ENCODE peak calls at places on chromosomes 4 and X, in eight cellular contexts. C is osteoblast, W is fibroblast of the aortic adventitia, S is thyroid gland, Q is fibroblast of lung, D is GM23338, K is stomach, X is choroid plexus epithelial cell. Y is an unnamed sample.

GRCh38 chrX:30865020-30865419 is 24.0 kb downstream of the TAB3 start:
- DNase-seq in Q (no peak), W (no peak), K (no peak), C (no peak), S (peak; percentile 39), X (peak; percentile 20), D (peak; percentile 72), Y (no peak)

GRCh38 chrX:69065451-69065850 is 99.8 kb downstream of the PJA1 start:
- DNase-seq in S (no peak), W (peak; percentile 13), C (peak; percentile 90), X (peak; percentile 24), K (peak; percentile 7), Q (no peak), D (no peak), Y (no peak)

GRCh38 chr4:155960522-155960921 is 6.9 kb upstream of the CTSO start:
- DNase-seq in Q (peak; percentile 68), S (no peak), C (peak; percentile 31), K (no peak), X (peak; percentile 34), W (peak; percentile 52), D (no peak), Y (no peak)

GRCh38 chr4:3042226-3042625 is 32.1 kb downstream of the HTT-AS start:
- DNase-seq in W (no peak), X (no peak), D (no peak), K (no peak), Q (no peak), S (no peak), C (peak; percentile 62), Y (no peak)

GRCh38 chr4:185775792-185776555 is 36.0 kb downstream of the SORBS2 start:
- DNase-seq in S (no peak), Q (no peak), K (no peak), X (no peak), C (peak; percentile 45), D (no peak), W (no peak), Y (no peak)

GRCh38 chr4:153731239-153731638 is 28.6 kb downstream of the RNF175 start:
- DNase-seq in X (peak; percentile 47), Q (peak; percentile 88), S (no peak), K (no peak), C (peak; percentile 75), D (no peak), W (peak; percentile 89), Y (no peak)

GRCh38 chrX:67100031-67100884 is 443.6 kb upstream of the AR start:
- DNase-seq in Q (no peak), C (no peak), S (no peak), X (no peak), W (no peak), K (no peak), D (no peak), Y (no peak)

GRCh38 chrX:73581002-73581628 is 18.1 kb downstream of the CHIC1 start:
- DNase-seq in C (no peak), S (no peak), W (no peak), D (no peak), Q (no peak), K (no peak), X (peak; percentile 10), Y (no peak)

GRCh38 chr4:84482564-84483563 is 16.2 kb downstream of the NKX6-1 start:
- DNase-seq in C (peak; percentile 67), D (peak; percentile 94), Q (no peak), X (peak; percentile 52), S (peak; percentile 33), W (no peak), K (no peak), Y (no peak)

GRCh38 chr4:153374471-153374870 is 30.0 kb downstream of the MND1 start:
- DNase-seq in X (no peak), D (no peak), C (no peak), W (peak; percentile 35), K (no peak), S (no peak), Q (no peak), Y (no peak)

GRCh38 chrX:10017866-10018265 is 50.7 kb downstream of the CLDN34 start:
- DNase-seq in Q (peak; percentile 56), D (peak; percentile 40), X (peak; percentile 85), K (no peak), C (peak; percentile 84), W (peak; percentile 64), S (no peak), Y (no peak)

GRCh38 chrX:103373581-103373980 is 2.8 kb upstream of the BEX3 start:
- DNase-seq in D (no peak), W (no peak), K (no peak), Q (no peak), C (no peak), S (no peak), X (peak; percentile 27), Y (no peak)

GRCh38 chr4:186724861-186725419 is 1.3 kb upstream of the FAT1 start:
- DNase-seq in X (peak; percentile 58), S (peak; percentile 44), K (no peak), W (peak; percentile 31), D (no peak), C (peak; percentile 78), Q (peak; percentile 46), Y (no peak)

GRCh38 chr4:184453402-184454160 is 20.8 kb downstream of the IRF2 start:
- DNase-seq in D (peak; percentile 47), S (peak; percentile 19), X (peak; percentile 94), W (peak; percentile 80), C (peak; percentile 97), Q (peak; percentile 83), K (peak; percentile 49), Y (no peak)

GRCh38 chr4:7642764-7643495 is 208.2 kb upstream of the PSAPL1 start:
- DNase-seq in Q (no peak), S (peak; percentile 42), X (no peak), C (peak; percentile 64), D (no peak), K (no peak), W (no peak), Y (no peak)

GRCh38 chr4:8852118-8852704 is 19.4 kb downstream of the HMX1 start:
- DNase-seq in W (no peak), X (no peak), S (no peak), D (no peak), Q (no peak), K (no peak), C (peak; percentile 58), Y (no peak)

GRCh38 chr4:92012899-92013867 is 290.6 kb upstream of the GRID2 start:
- DNase-seq in D (peak; percentile 76), C (no peak), W (no peak), Q (no peak), X (peak; percentile 1), K (peak; percentile 88), S (no peak), Y (no peak)

GRCh38 chr4:8675383-8675782 is 82.8 kb downstream of the CPZ start:
- DNase-seq in Q (no peak), W (no peak), K (no peak), D (peak; percentile 95), X (peak; percentile 4), S (peak; percentile 44), C (peak; percentile 66), Y (no peak)

GRCh38 chr4:81621490-81621889 is 149.8 kb upstream of the RASGEF1B start:
- DNase-seq in S (no peak), W (no peak), X (no peak), C (no peak), D (no peak), Q (no peak), K (no peak), Y (no peak)

GRCh38 chr4:131419147-131419546 is 1729.9 kb upstream of the PCDH10 start:
- DNase-seq in C (no peak), X (no peak), W (no peak), D (no peak), Q (no peak), K (no peak), S (no peak), Y (no peak)

GRCh38 chr4:80058740-80059139 is 14.3 kb downstream of the ANTXR2 start:
- DNase-seq in K (no peak), W (no peak), C (no peak), S (no peak), Q (peak; percentile 11), X (no peak), D (no peak), Y (peak; percentile 22)

GRCh38 chrX:31608651-31609050 is 536.8 kb upstream of the FTHL17 start:
- DNase-seq in X (no peak), C (no peak), K (no peak), Q (no peak), W (no peak), D (no peak), S (no peak), Y (no peak)

GRCh38 chrX:140701480-140701879 is 8.1 kb upstream of the LINC00632 start:
- DNase-seq in Q (peak; percentile 64), S (no peak), D (peak; percentile 35), X (peak; percentile 43), C (no peak), K (no peak), W (peak; percentile 26), Y (peak; percentile 17)

GRCh38 chr4:73620115-73620792 is at the start of gene RASSF6:
- DNase-seq in Q (no peak), D (peak; percentile 90), S (peak; percentile 77), C (no peak), K (peak; percentile 89), W (no peak), X (peak; percentile 27), Y (no peak)
- H3K4me3 ChIP-seq in Q (no peak within 1 kb of the TSS), D (peak within 1 kb of the TSS; percentile 39), S (peak within 1 kb of the TSS; percentile 13), C (peak within 1 kb of the TSS; percentile 50), K (peak within 1 kb of the TSS; percentile 56), W (peak within 1 kb of the TSS; percentile 4), X (peak within 1 kb of the TSS; percentile 53), Y (no peak within 1 kb of the TSS)

GRCh38 chr4:25050370-25051098 is 19.8 kb upstream of the LGI2 start:
- DNase-seq in Q (no peak), C (no peak), W (no peak), K (no peak), X (no peak), D (no peak), S (no peak), Y (no peak)
- H3K4me3 ChIP-seq in Q (no peak overlapping the region), C (no peak overlapping the region), W (no peak overlapping the region), K (no peak overlapping the region), X (no peak overlapping the region), D (no peak overlapping the region), S (no peak overlapping the region), Y (no peak overlapping the region)

DNA sequence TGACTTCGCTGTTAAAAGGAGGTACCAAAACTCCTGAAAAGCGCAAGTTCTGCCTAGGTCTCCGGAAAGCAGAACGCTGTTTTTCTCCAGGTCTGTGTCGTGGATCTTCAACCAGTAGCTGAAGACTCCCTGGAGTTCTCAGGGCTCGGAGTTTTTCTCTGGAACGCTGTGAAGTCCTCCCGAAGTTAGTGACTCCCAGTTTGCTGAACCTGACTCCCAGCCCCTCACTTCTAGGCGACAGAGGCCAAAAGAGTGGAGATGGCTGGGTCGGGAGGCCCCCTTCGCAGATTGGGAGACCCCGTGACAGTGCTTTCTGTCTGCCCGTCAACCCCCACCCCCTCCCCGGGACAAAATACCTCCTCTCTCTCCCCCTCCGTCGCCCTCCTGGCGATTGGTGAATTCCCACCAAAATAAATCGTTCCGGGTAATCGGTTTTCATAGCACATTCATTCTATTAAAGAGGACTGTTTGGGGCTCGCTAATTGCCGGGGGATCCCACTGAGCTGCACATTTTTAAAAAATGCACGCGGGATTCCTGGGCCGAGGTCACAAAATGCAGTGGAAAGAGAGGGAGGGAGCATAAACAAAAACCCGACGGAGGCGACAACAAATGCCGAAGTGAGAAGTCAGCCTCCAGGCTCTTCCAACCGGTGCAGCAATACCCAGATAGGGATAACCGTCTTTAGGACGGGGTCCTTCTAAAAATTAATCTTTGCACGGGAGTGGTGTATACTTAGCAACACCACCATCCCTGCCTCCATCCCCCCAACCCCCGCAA is 4.0 kb upstream of the MSX1 start:
- DNase-seq in X (no peak), D (peak; percentile 36), C (no peak), K (no peak), W (no peak), Q (no peak), S (no peak), Y (no peak)
- H3K4me3 ChIP-seq in X (no peak overlapping the region), D (no peak overlapping the region), C (no peak overlapping the region), K (no peak overlapping the region), W (no peak overlapping the region), Q (no peak overlapping the region), S (no peak overlapping the region), Y (no peak overlapping the region)

GRCh38 chr4:99221980-99222379 is 2.9 kb upstream of the ADH6 start:
- DNase-seq in Q (peak; percentile 81), S (no peak), K (no peak), X (peak; percentile 30), C (no peak), W (peak; percentile 69), D (peak; percentile 51), Y (no peak)
- H3K4me3 ChIP-seq in Q (no peak overlapping the region), S (no peak overlapping the region), K (no peak overlapping the region), X (no peak overlapping the region), C (no peak overlapping the region), W (no peak overlapping the region), D (no peak overlapping the region), Y (no peak overlapping the region)

Y was measured in Jurkat, Clone E6-1.